ENCODE peak calls at places on chromosome 22, in six cellular contexts. F, U, S, Z, W and D are unnamed samples.

GRCh38 chr22:20395181-20395896 is 1.4 kb downstream of the ZNF74 start:
- DNase-seq in Z (no peak), U (no peak), S (no peak), W (no peak), F (no peak), D (no peak)

GRCh38 chr22:22166941-22167713 is 77.5 kb upstream of the VPREB1 start:
- DNase-seq in Z (no peak), U (no peak), W (peak), S (no peak), F (no peak), D (no peak)

GRCh38 chr22:38352436-38352835 is 35.2 kb upstream of the CSNK1E start:
- DNase-seq in S (no peak), F (no peak), Z (no peak), W (no peak), U (no peak), D (no peak)

GRCh38 chr22:34808618-34809017 is 257.3 kb upstream of the ISX start:
- DNase-seq in Z (no peak), U (no peak), W (no peak), S (no peak), F (no peak), D (no peak)

GRCh38 chr22:46040471-46041465 is 63.8 kb upstream of the WNT7B start:
- DNase-seq in Z (no peak), W (no peak), F (no peak), S (no peak), U (no peak), D (no peak)

GRCh38 chr22:17842386-17842785 is 68.1 kb upstream of the BID start:
- DNase-seq in Z (no peak), S (peak), F (peak), W (no peak), U (no peak), D (peak)

GRCh38 chr22:37388538-37388937 is 38.7 kb downstream of the ELFN2 start:
- DNase-seq in W (no peak), S (no peak), F (no peak), Z (no peak), U (no peak), D (no peak)

GRCh38 chr22:21754523-21755128 is 19.0 kb upstream of the YPEL1 start:
- DNase-seq in F (no peak), S (no peak), U (no peak), W (peak), Z (no peak), D (no peak)

GRCh38 chr22:39349967-39350802 is at the start of gene SYNGR1:
- DNase-seq in S (no peak), F (no peak), U (no peak), W (peak), Z (no peak), D (no peak)

GRCh38 chr22:23218867-23219251 is 38.5 kb downstream of the BCR start:
- DNase-seq in U (no peak), S (no peak), W (no peak), Z (no peak), F (no peak), D (no peak)

GRCh38 chr22:41951898-41952474 is at the start of gene SMIM45:
- DNase-seq in Z (no peak), U (no peak), S (no peak), W (peak), F (no peak), D (no peak)

GRCh38 chr22:19891350-19892248 is 36.9 kb upstream of the GNB1L start:
- DNase-seq in W (peak), Z (peak), U (peak), F (peak), S (peak), D (peak)

GRCh38 chr22:39703890-39704658 is 133.5 kb downstream of the CACNA1I start:
- DNase-seq in Z (no peak), W (no peak), F (no peak), S (no peak), U (no peak), D (no peak)

GRCh38 chr22:21965762-21966288 is 13.2 kb upstream of the PPM1F start:
- DNase-seq in S (no peak), U (no peak), F (no peak), Z (no peak), W (no peak), D (no peak)

GRCh38 chr22:41216984-41217383 is 11.9 kb downstream of the L3MBTL2 start:
- DNase-seq in F (no peak), W (no peak), Z (no peak), U (no peak), S (no peak), D (no peak)

GRCh38 chr22:25053153-25053805 is 100.8 kb downstream of the KIAA1671 start:
- DNase-seq in Z (no peak), U (no peak), S (no peak), W (no peak), F (no peak), D (no peak)

GRCh38 chr22:17601031-17601430 is 27.5 kb downstream of the ATP6V1E1 start:
- DNase-seq in S (no peak), Z (no peak), W (no peak), U (no peak), F (no peak), D (no peak)

GRCh38 chr22:19412478-19412877 is 19.1 kb downstream of the HIRA start:
- DNase-seq in W (no peak), F (no peak), S (no peak), Z (no peak), U (no peak), D (no peak)

GRCh38 chr22:25765801-25766200 is 23.8 kb downstream of the MYO18B start:
- DNase-seq in Z (no peak), W (no peak), S (no peak), F (no peak), U (no peak), D (no peak)

GRCh38 chr22:45889093-45889538 is 87.8 kb downstream of the WNT7B start:
- DNase-seq in S (no peak), W (no peak), F (no peak), Z (no peak), U (no peak), D (no peak)

GRCh38 chr22:37427128-37427710 is at the start of gene ELFN2:
- DNase-seq in F (no peak), W (no peak), S (no peak), U (no peak), Z (peak), D (no peak)

GRCh38 chr22:42432020-42432596 is at the start of gene NFAM1:
- DNase-seq in Z (no peak), F (no peak), W (no peak), U (no peak), S (no peak), D (no peak)

GRCh38 chr22:38827510-38827909 is 16.3 kb downstream of the NPTXR start:
- DNase-seq in U (no peak), S (no peak), F (no peak), W (no peak), Z (no peak), D (no peak)

GRCh38 chr22:35313311-35314121 is 13.8 kb downstream of the TOM1 start:
- DNase-seq in S (no peak), Z (peak), W (no peak), U (no peak), F (no peak), D (no peak)

GRCh38 chr22:36432592-36433317 is 45.0 kb upstream of the MYH9 start:
- DNase-seq in F (no peak), U (no peak), Z (no peak), W (no peak), S (no peak), D (no peak)

GRCh38 chr22:36565686-36566085 is 36.7 kb upstream of the EIF3D start:
- DNase-seq in S (no peak), F (no peak), W (no peak), U (no peak), Z (peak), D (no peak)

GRCh38 chr22:20237480-20238440 is 30.4 kb downstream of the RTN4R start:
- DNase-seq in U (peak), F (peak), S (no peak), Z (no peak), W (no peak), D (peak)

GRCh38 chr22:23237201-23237798 is 57.0 kb downstream of the BCR start:
- DNase-seq in Z (no peak), S (no peak), U (no peak), W (no peak), F (no peak), D (no peak)